ENCODE peak calls at places on chromosomes 12 and 14, in seven cellular contexts. K, J, T, Y, A, R and U are unnamed samples.

GRCh38 chr12:510071-510825 is 50.5 kb downstream of the B4GALNT3 start:
- DNase-seq in R (no peak), T (peak), A (peak), J (peak), Y (no peak), K (no peak), U (no peak)

GRCh38 chr14:65359503-65359902 is 53.0 kb upstream of the FUT8 start:
- DNase-seq in J (peak), K (no peak), T (no peak), R (peak), Y (no peak), A (peak), U (no peak)

GRCh38 chr12:80420075-80420474 is 24.0 kb upstream of the PTPRQ start:
- DNase-seq in K (no peak), T (no peak), Y (no peak), A (no peak), J (no peak), R (no peak), U (no peak)

GRCh38 chr12:112208511-112208910 is 83.2 kb downstream of the TRAFD1 start:
- DNase-seq in R (no peak), A (no peak), Y (no peak), T (no peak), K (no peak), J (no peak), U (no peak)

GRCh38 chr12:105641742-105642141 is 311.3 kb downstream of the C12orf75 start:
- DNase-seq in T (no peak), A (no peak), Y (no peak), K (no peak), J (no peak), R (no peak), U (no peak)

GRCh38 chr12:88142610-88142991 is 494 bp downstream of the TMTC3 start:
- DNase-seq in K (peak), J (peak), R (no peak), A (peak), Y (no peak), T (no peak), U (no peak)

GRCh38 chr12:85489194-85489593 is 209.2 kb downstream of the ALX1 start:
- DNase-seq in J (peak), R (no peak), K (no peak), T (no peak), A (no peak), Y (no peak), U (no peak)

GRCh38 chr14:50373959-50374358 is 22.7 kb downstream of the CDKL1 start:
- DNase-seq in Y (no peak), A (no peak), J (no peak), R (no peak), T (no peak), K (no peak), U (no peak)

GRCh38 chr12:20549115-20549719 is 145.9 kb upstream of the SLCO1C1 start:
- DNase-seq in Y (no peak), R (peak), K (no peak), J (peak), A (peak), T (no peak), U (no peak)

GRCh38 chr14:72472845-72473244 is 421.1 kb downstream of the DPF3 start:
- DNase-seq in K (no peak), J (no peak), A (peak), T (no peak), R (peak), Y (no peak), U (no peak)
- TF ChIP-seq CTCF in K (no peak), J (no peak), A (no peak), T (no peak), R (no peak), Y (no peak), U (peak)

GRCh38 chr12:116598341-116599284 is 39.4 kb downstream of the MAP1LC3B2 start:
- DNase-seq in J (no peak), Y (no peak), K (no peak), A (no peak), R (peak), T (no peak), U (no peak)
- H3K4me3 ChIP-seq in J (no peak), Y (peak), K (peak), A (no peak), R (peak), T (no peak), U (peak)

GRCh38 chr14:37695836-37696235 is 100.4 kb downstream of the TTC6 start:
- DNase-seq in R (no peak), T (no peak), K (no peak), J (no peak), A (no peak), Y (no peak), U (no peak)
- TF ChIP-seq CTCF in R (no peak), T (no peak), K (no peak), J (no peak), A (no peak), Y (no peak), U (no peak)

DNA sequence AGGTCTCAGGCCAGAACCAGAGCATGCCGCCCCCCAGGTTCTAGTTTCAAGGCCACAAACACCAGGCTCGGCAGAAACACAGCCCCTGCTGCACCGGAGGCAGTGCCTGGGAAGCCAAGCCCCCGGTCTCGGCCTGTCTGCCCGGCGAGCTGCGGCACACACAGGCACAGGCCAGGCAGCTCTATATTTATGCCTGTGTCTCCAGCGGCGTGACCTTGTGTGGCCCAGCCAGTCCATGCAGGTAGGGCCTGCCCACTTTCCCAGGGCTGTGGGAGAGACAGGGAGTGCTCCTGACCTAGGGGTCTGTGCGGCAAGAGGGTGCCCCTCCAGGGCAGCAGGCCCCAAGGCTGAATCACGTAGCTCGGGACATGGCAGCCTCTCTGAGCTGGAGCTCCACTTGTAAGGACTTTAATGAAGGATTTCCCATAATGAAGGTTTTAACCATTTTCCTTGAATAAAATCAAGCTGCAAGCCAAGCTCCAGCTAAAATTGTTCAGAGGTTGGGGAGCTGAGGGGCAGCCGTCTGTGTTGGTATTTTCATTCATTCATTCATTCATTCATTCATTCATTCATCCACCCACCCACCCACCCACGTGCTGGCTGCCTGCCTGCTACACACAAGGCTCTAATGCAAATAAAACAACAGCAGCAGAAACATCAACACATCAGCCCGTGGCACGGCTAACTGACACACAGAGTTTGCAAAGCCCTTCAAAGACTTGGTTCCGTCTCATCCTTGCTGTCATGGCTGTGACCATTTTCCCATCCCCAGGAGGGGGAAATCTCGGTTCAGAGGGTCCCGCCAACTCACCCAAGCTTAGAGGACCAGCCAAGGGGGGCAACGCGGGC is 92.0 kb downstream of the RFLNA start:
- DNase-seq in Y (no peak), T (no peak), A (peak), K (no peak), J (no peak), R (no peak), U (no peak)
- H3K4me3 ChIP-seq in Y (peak), T (peak), A (peak), K (peak), J (no peak), R (no peak), U (peak)

DNA sequence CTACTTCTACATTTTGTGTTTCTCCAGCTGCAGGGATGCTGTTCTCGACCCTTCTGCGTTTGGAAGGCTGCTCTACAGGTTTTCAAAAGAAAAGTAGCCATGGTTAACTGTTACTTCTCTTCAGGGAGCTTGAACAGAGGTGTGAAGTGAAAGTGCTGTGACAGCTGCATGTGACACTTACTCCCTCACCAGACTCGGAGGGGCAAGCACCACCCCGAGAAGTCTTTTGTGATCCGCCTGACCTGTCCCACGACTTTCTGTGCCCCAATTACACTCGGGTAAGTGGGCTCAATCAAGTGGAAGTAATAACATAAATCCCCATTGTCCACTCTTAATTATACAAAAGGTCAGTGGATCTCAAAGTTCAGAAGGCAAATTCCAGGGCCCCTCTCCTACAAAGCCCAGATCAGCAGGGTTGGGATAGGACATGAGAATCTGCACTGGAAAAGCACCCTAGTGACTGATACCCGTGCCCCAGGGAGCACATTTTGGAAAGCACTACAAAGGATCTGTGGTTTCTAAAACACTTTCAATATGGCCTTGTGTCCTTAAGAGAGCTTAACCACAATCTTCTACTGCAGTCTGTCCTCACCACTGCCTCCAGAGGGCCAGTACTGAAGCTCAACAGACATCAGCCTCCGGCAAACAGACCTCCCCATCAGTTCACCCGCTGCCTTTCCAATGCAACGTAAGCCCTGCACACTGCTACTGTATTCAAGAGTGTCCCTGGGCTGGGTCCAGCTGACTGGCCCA is 11.6 kb downstream of the FICD start:
- DNase-seq in J (no peak), A (no peak), T (no peak), Y (no peak), K (no peak), R (peak), U (no peak)
- TF ChIP-seq CTCF in J (no peak), A (no peak), T (no peak), Y (no peak), K (no peak), R (peak), U (peak)

DNA sequence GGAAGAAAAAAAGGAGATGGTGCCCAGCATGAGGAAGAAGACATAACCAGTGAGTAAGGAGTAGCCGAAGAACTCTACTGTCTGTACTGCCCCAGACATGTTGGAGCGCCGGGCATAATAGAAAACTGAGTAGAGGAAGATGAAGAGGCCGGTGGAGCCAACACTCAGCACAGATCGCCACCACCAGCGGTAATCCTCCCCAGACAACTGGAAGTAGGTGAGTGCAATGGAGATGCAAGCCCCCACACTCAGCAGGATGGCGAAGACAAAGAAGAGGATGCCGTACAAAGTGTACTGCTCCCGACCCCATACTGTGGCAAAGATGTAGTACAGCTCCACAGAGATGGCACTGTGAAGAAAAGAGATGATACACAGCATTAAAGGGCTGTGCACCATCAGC is 844 bp upstream of the IPO4 start:
- DNase-seq in A (no peak), J (no peak), Y (no peak), T (no peak), K (no peak), R (no peak), U (no peak)
- H3K4me3 ChIP-seq in A (no peak), J (no peak), Y (no peak), T (no peak), K (no peak), R (no peak), U (no peak)

GRCh38 chr14:75147423-75148071 is 20.7 kb upstream of the NEK9 start:
- DNase-seq in J (peak), R (peak), T (no peak), Y (peak), K (no peak), A (peak), U (peak)
- TF ChIP-seq CTCF in J (peak), R (peak), T (peak), Y (no peak), K (peak), A (no peak), U (peak)

GRCh38 chr12:51868821-51869489 is 18.9 kb upstream of the ANKRD33 start:
- DNase-seq in J (no peak), T (no peak), Y (no peak), R (no peak), A (no peak), K (no peak), U (no peak)
- H3K4me3 ChIP-seq in J (no peak), T (peak), Y (peak), R (peak), A (no peak), K (peak), U (peak)

GRCh38 chr12:113462117-113462774 is 9.4 kb downstream of the LHX5 start:
- DNase-seq in K (peak), A (peak), T (peak), J (peak), R (peak), Y (peak), U (no peak)

GRCh38 chr12:113463746-113464743 is 7.6 kb downstream of the LHX5 start:
- DNase-seq in A (peak), J (no peak), R (no peak), Y (no peak), K (no peak), T (no peak), U (no peak)

GRCh38 chr12:113459981-113460380 is 11.7 kb downstream of the LHX5 start:
- DNase-seq in Y (no peak), T (no peak), J (no peak), K (no peak), R (no peak), A (no peak), U (no peak)

GRCh38 chr12:113462880-113463745 is 8.6 kb downstream of the LHX5 start:
- DNase-seq in J (no peak), A (no peak), T (no peak), K (no peak), Y (no peak), R (no peak), U (no peak)

GRCh38 chr12:113461666-113462065 is 10.0 kb downstream of the LHX5 start:
- DNase-seq in T (no peak), A (peak), Y (no peak), K (no peak), J (peak), R (peak), U (no peak)
- TF ChIP-seq CTCF in T (peak), A (peak), Y (no peak), K (no peak), J (peak), R (peak), U (peak)

GRCh38 chr12:49389092-49389703 is 21.9 kb downstream of the SPATS2 start:
- DNase-seq in R (no peak), A (no peak), J (no peak), Y (no peak), K (no peak), T (no peak), U (no peak)
- H3K4me3 ChIP-seq in R (no peak), A (no peak), J (no peak), Y (no peak), K (no peak), T (no peak), U (no peak)